ENCODE peak calls at places on chromosomes 13 and 19, in ten cellular contexts. T is left ventricle myocardium superior; N is T-helper 1 cell; X is amygdala; F is dermis microvascular lymphatic vessel endothelial cell; A is DMS153; M is tibial artery; D is HCEC 1CT; K is AG04450; E is stimulated activated CD4-positive, alpha-beta T cell treated with anti-CD3 and anti-CD28 coated beads, Interleukin-15, amount 100 ng/mL, for 24 hours. B is an unnamed sample.

GRCh38 chr13:79973533-79973963 is 367.4 kb downstream of the SPRY2 start:
- DNase-seq in T (peak; percentile 41), N (no peak), X (no peak), F (peak; percentile 6), A (no peak), M (no peak), D (no peak), K (no peak), E (peak; percentile 2), B (no peak)

GRCh38 chr19:55041627-55042343 is 3.7 kb upstream of the GP6 start:
- DNase-seq in T (no peak), N (no peak), X (no peak), F (peak; percentile 59), A (no peak), M (no peak), D (no peak), K (no peak), E (peak; percentile 62), B (no peak)

GRCh38 chr13:99057310-99057975 is 79.6 kb upstream of the DOCK9 start:
- DNase-seq in T (no peak), N (no peak), X (no peak), F (no peak), A (no peak), M (no peak), D (peak; percentile 18), K (no peak), E (no peak), B (no peak)

GRCh38 chr13:98941118-98941517 is 36.7 kb downstream of the DOCK9 start:
- DNase-seq in T (no peak), N (no peak), X (no peak), F (no peak), A (no peak), M (no peak), D (no peak), K (no peak), E (no peak), B (no peak)

GRCh38 chr19:6501740-6502648 is at the start of gene TUBB4A:
- DNase-seq in T (peak; percentile 63), N (no peak), X (peak; percentile 83), F (no peak), A (no peak), M (no peak), D (no peak), K (no peak), E (peak; percentile 69), B (no peak)

GRCh38 chr19:49417090-49417489 is 6.2 kb downstream of the PTH2 start:
- DNase-seq in T (no peak), N (no peak), X (no peak), F (no peak), A (no peak), M (no peak), D (no peak), K (no peak), E (no peak), B (no peak)

GRCh38 chr19:51138549-51138979 is 3.5 kb upstream of the SIGLEC7 start:
- DNase-seq in T (peak; percentile 65), N (no peak), X (no peak), F (no peak), A (no peak), M (peak; percentile 72), D (no peak), K (no peak), E (no peak), B (peak; percentile 88)

GRCh38 chr19:4295972-4296771 is 6.0 kb downstream of the TMIGD2 start:
- DNase-seq in T (no peak), N (no peak), X (peak; percentile 72), F (no peak), A (peak; percentile 9), M (no peak), D (no peak), K (no peak), E (no peak), B (no peak)

GRCh38 chr19:2474232-2475017 is 1.5 kb upstream of the GADD45B start:
- DNase-seq in T (peak; percentile 93), N (peak; percentile 80), X (peak; percentile 73), F (peak; percentile 92), A (peak; percentile 65), M (peak; percentile 94), D (peak; percentile 76), K (no peak), E (peak; percentile 93), B (peak; percentile 97)

GRCh38 chr13:40433577-40433976 is 232.9 kb downstream of the FOXO1 start:
- DNase-seq in T (no peak), N (peak; percentile 22), X (no peak), F (no peak), A (no peak), M (no peak), D (no peak), K (no peak), E (peak; percentile 49), B (no peak)

GRCh38 chr19:4933528-4933927 is 24.2 kb downstream of the UHRF1 start:
- DNase-seq in T (no peak), N (no peak), X (no peak), F (no peak), A (no peak), M (no peak), D (no peak), K (no peak), E (no peak), B (no peak)

GRCh38 chr19:32407004-32407992 is 1.7 kb downstream of the DPY19L3 start:
- DNase-seq in T (no peak), N (no peak), X (peak; percentile 14), F (no peak), A (peak; percentile 1), M (no peak), D (peak; percentile 56), K (no peak), E (no peak), B (no peak)

GRCh38 chr19:2058570-2059421 is 7.8 kb upstream of the MKNK2 start:
- DNase-seq in T (no peak), N (no peak), X (no peak), F (no peak), A (no peak), M (no peak), D (no peak), K (no peak), E (no peak), B (no peak)

GRCh38 chr13:77026783-77027621 is at the start of gene FBXL3:
- DNase-seq in T (peak; percentile 93), N (peak; percentile 77), X (peak; percentile 80), F (peak; percentile 87), A (peak; percentile 67), M (peak; percentile 92), D (peak; percentile 94), K (peak; percentile 81), E (peak; percentile 85), B (peak; percentile 95)

GRCh38 chr19:3163230-3163886 is 15.2 kb upstream of the S1PR4 start:
- DNase-seq in T (peak; percentile 72), N (peak; percentile 54), X (peak; percentile 53), F (peak; percentile 67), A (peak; percentile 19), M (peak; percentile 69), D (peak; percentile 43), K (peak; percentile 30), E (peak; percentile 76), B (no peak)

GRCh38 chr19:44794610-44795009 is 14.3 kb upstream of the BCAM start:
- DNase-seq in T (no peak), N (no peak), X (no peak), F (no peak), A (no peak), M (no peak), D (no peak), K (no peak), E (no peak), B (no peak)

GRCh38 chr13:27037171-27037570 is 134.4 kb downstream of the USP12 start:
- DNase-seq in T (no peak), N (no peak), X (no peak), F (no peak), A (no peak), M (no peak), D (no peak), K (no peak), E (no peak), B (peak; percentile 20)

GRCh38 chr13:89568276-89568675 is 1779.2 kb upstream of the MIR17HG start:
- DNase-seq in T (no peak), N (no peak), X (no peak), F (no peak), A (no peak), M (no peak), D (no peak), K (no peak), E (no peak), B (no peak)

GRCh38 chr13:44004881-44005280 is 125.2 kb downstream of the LACC1 start:
- DNase-seq in T (no peak), N (no peak), X (no peak), F (peak; percentile 87), A (no peak), M (no peak), D (peak; percentile 45), K (peak; percentile 23), E (no peak), B (no peak)

GRCh38 chr13:47251771-47252170 is 354.9 kb upstream of the HTR2A start:
- DNase-seq in T (no peak), N (no peak), X (no peak), F (no peak), A (no peak), M (no peak), D (no peak), K (no peak), E (no peak), B (no peak)

GRCh38 chr13:101455863-101456262 is 3.4 kb downstream of the ITGBL1 start:
- DNase-seq in T (no peak), N (no peak), X (no peak), F (peak; percentile 69), A (no peak), M (no peak), D (peak; percentile 95), K (peak; percentile 79), E (no peak), B (no peak)

GRCh38 chr13:75762066-75762937 is 126.2 kb downstream of the LMO7 start:
- DNase-seq in T (no peak), N (no peak), X (no peak), F (no peak), A (no peak), M (no peak), D (peak; percentile 66), K (no peak), E (peak; percentile 31), B (no peak)

GRCh38 chr13:113656831-113657671 is 947 bp downstream of the ATP4B start:
- DNase-seq in T (no peak), N (no peak), X (no peak), F (no peak), A (no peak), M (peak; percentile 54), D (no peak), K (no peak), E (no peak), B (peak; percentile 87)

GRCh38 chr19:7159105-7159933 is 89.8 kb downstream of the ZNF557 start:
- DNase-seq in T (peak; percentile 80), N (no peak), X (no peak), F (no peak), A (peak; percentile 93), M (peak; percentile 94), D (no peak), K (peak; percentile 65), E (no peak), B (no peak)

GRCh38 chr19:33429891-33430673 is 56.6 kb downstream of the CEBPG start:
- DNase-seq in T (peak; percentile 7), N (no peak), X (no peak), F (no peak), A (no peak), M (no peak), D (no peak), K (no peak), E (no peak), B (no peak)

GRCh38 chr19:30023330-30023729 is 81.3 kb downstream of the URI1 start:
- DNase-seq in T (no peak), N (no peak), X (no peak), F (no peak), A (no peak), M (no peak), D (no peak), K (no peak), E (no peak), B (no peak)

GRCh38 chr13:80215368-80215767 is 125.6 kb downstream of the SPRY2 start:
- DNase-seq in T (no peak), N (no peak), X (no peak), F (no peak), A (no peak), M (no peak), D (no peak), K (peak; percentile 63), E (no peak), B (no peak)

GRCh38 chr19:56015756-56016155 is 29.2 kb downstream of the NLRP5 start:
- DNase-seq in T (no peak), N (no peak), X (no peak), F (peak; percentile 15), A (no peak), M (no peak), D (no peak), K (no peak), E (no peak), B (no peak)